ENCODE peak calls at places on chromosomes 13 and 19, in six cellular contexts. R, B, A, E, C and J are unnamed samples.

GRCh38 chr19:2561895-2562294 is 86.0 kb downstream of the GADD45B start:
- DNase-seq in B (no peak), C (no peak), E (no peak), R (no peak), A (no peak), J (no peak)

GRCh38 chr19:3135961-3136683 is at the start of gene GNA15:
- DNase-seq in A (no peak), B (no peak), C (no peak), E (no peak), R (no peak), J (no peak)

GRCh38 chr13:95256086-95256485 is 45.2 kb downstream of the ABCC4 start:
- DNase-seq in A (no peak), C (peak), B (peak), R (no peak), E (peak), J (no peak)

GRCh38 chr13:36543671-36544070 is 111.4 kb downstream of the CCNA1 start:
- DNase-seq in B (no peak), A (peak), E (no peak), C (no peak), R (no peak), J (peak)

GRCh38 chr19:12703056-12703455 is 6.6 kb upstream of the FBXW9 start:
- DNase-seq in E (no peak), A (peak), B (peak), C (peak), R (no peak), J (no peak)

GRCh38 chr13:50543767-50544166 is 299.7 kb downstream of the DLEU7 start:
- DNase-seq in C (peak), E (no peak), A (peak), R (no peak), B (peak), J (no peak)

GRCh38 chr13:51451467-51452390 is 1.1 kb downstream of the INTS6 start:
- DNase-seq in C (peak), B (peak), R (peak), E (peak), A (peak), J (peak)

GRCh38 chr13:20921572-20921971 is 19.0 kb upstream of the XPO4 start:
- DNase-seq in R (no peak), B (no peak), E (no peak), C (no peak), A (no peak), J (no peak)

GRCh38 chr13:24644051-24644450 is 36.2 kb upstream of the ATP12A start:
- DNase-seq in B (peak), C (no peak), R (no peak), A (no peak), E (no peak), J (no peak)

GRCh38 chr13:20351279-20352022 is 119.3 kb upstream of the GJB6 start:
- DNase-seq in E (peak), B (peak), C (peak), R (no peak), A (no peak), J (no peak)

GRCh38 chr13:63651394-63651793 is 2235.7 kb upstream of the PCDH20 start:
- DNase-seq in E (no peak), B (no peak), A (no peak), C (no peak), R (no peak), J (no peak)

GRCh38 chr19:51799311-51799997 is 4.5 kb downstream of the FPR3 start:
- DNase-seq in E (peak), R (peak), A (no peak), C (peak), B (peak), J (peak)

GRCh38 chr19:3450796-3451411 is 29.4 kb downstream of the SMIM24 start:
- DNase-seq in E (peak), R (no peak), A (no peak), C (peak), B (peak), J (no peak)

GRCh38 chr13:107301724-107302374 is 733.9 kb upstream of the ARGLU1 start:
- DNase-seq in A (no peak), B (peak), R (no peak), C (no peak), E (no peak), J (no peak)

GRCh38 chr13:49936943-49937273 is 768 bp upstream of the SPRYD7 start:
- DNase-seq in R (no peak), B (peak), C (no peak), E (no peak), A (no peak), J (no peak)

GRCh38 chr13:32200741-32201140 is 114.4 kb downstream of the ZAR1L start:
- DNase-seq in R (no peak), E (no peak), B (peak), A (no peak), C (no peak), J (no peak)

GRCh38 chr19:51687791-51688664 is 5.1 kb upstream of the SPACA6 start:
- DNase-seq in E (no peak), B (peak), A (peak), R (peak), C (peak), J (peak)

GRCh38 chr13:104586010-104586746 is 1520.0 kb upstream of the SLC10A2 start:
- DNase-seq in E (no peak), C (peak), A (no peak), R (no peak), B (peak), J (peak)

GRCh38 chr19:45769054-45769782 is at the start of gene SIX5:
- DNase-seq in A (peak), C (peak), E (peak), R (peak), B (peak), J (peak)

GRCh38 chr13:113926951-113927660 is 46.8 kb downstream of the C13orf46 start:
- DNase-seq in C (no peak), R (peak), E (no peak), B (no peak), A (no peak), J (peak)

GRCh38 chr13:103523853-103524252 is 457.6 kb upstream of the SLC10A2 start:
- DNase-seq in B (no peak), R (no peak), E (no peak), C (no peak), A (no peak), J (no peak)

GRCh38 chr13:25371608-25372274 is at the start of gene ATP8A2:
- DNase-seq in R (no peak), B (no peak), A (no peak), E (no peak), C (no peak), J (no peak)

GRCh38 chr13:27622102-27622820 is 569 bp downstream of the POLR1D start:
- DNase-seq in B (no peak), C (no peak), E (no peak), R (no peak), A (no peak), J (no peak)

GRCh38 chr19:2970201-2970838 is 7.0 kb upstream of the TLE6 start:
- DNase-seq in A (no peak), C (no peak), B (peak), E (no peak), R (no peak), J (no peak)

GRCh38 chr13:31174018-31174417 is 12.3 kb upstream of the HSPH1 start:
- DNase-seq in E (no peak), R (no peak), C (no peak), B (peak), A (no peak), J (no peak)

GRCh38 chr13:81383441-81383840 is 1042.5 kb upstream of the SPRY2 start:
- DNase-seq in R (no peak), A (no peak), B (no peak), C (no peak), E (no peak), J (no peak)

GRCh38 chr13:77372275-77372674 is 45.4 kb upstream of the MYCBP2 start:
- DNase-seq in A (no peak), E (no peak), B (no peak), R (no peak), C (no peak), J (no peak)

GRCh38 chr13:42354246-42355117 is 82.5 kb downstream of the AKAP11 start:
- DNase-seq in B (peak), C (peak), A (no peak), E (no peak), R (no peak), J (no peak)

GRCh38 chr19:45632468-45633196 is 6.6 kb downstream of the EML2 start:
- DNase-seq in E (peak), C (peak), A (peak), B (peak), R (peak), J (peak)

GRCh38 chr13:48576448-48576993 is 43.6 kb upstream of the RCBTB2 start:
- DNase-seq in E (no peak), A (no peak), C (no peak), R (no peak), B (no peak), J (no peak)

GRCh38 chr19:13952154-13953020 is at the start of gene DCAF15:
- DNase-seq in E (peak), R (peak), B (peak), A (peak), C (peak), J (peak)